ENCODE peak calls at places on chromosome 12, in six cellular contexts. C is A549, P is head of caudate nucleus, D is left ventricle myocardium superior, O is fibroblast of the aortic adventitia, Q is RWPE1. F is an unnamed sample.

GRCh38 chr12:74964390-74964789 is 245.2 kb downstream of the KCNC2 start:
- DNase-seq in C (no peak), O (no peak), P (no peak), D (no peak), Q (no peak), F (no peak)

GRCh38 chr12:44847888-44848770 is 28.0 kb downstream of the NELL2 start:
- DNase-seq in D (no peak), O (no peak), P (no peak), Q (no peak), C (no peak), F (no peak)

GRCh38 chr12:27085654-27086053 is 3.3 kb upstream of the C12orf71 start:
- DNase-seq in C (no peak), D (no peak), P (no peak), Q (no peak), O (no peak), F (no peak)

GRCh38 chr12:54390668-54391551 is 6.4 kb upstream of the ZNF385A start:
- DNase-seq in P (peak; percentile 69), D (peak; percentile 57), O (no peak), Q (peak; percentile 86), C (no peak), F (no peak)

GRCh38 chr12:64009321-64010068 is 165.0 kb downstream of the SRGAP1 start:
- DNase-seq in Q (no peak), D (no peak), O (no peak), C (no peak), P (no peak), F (no peak)

GRCh38 chr12:49190317-49190716 is 1.4 kb upstream of the TUBA1A start:
- DNase-seq in O (no peak), D (no peak), Q (no peak), P (peak; percentile 50), C (no peak), F (no peak)

GRCh38 chr12:131948166-131948712 is 1.5 kb upstream of the EP400 start:
- DNase-seq in C (no peak), Q (no peak), D (no peak), O (no peak), P (peak; percentile 5), F (no peak)

GRCh38 chr12:123601602-123602489 is at the start of gene DDX55:
- DNase-seq in Q (peak; percentile 71), P (peak; percentile 87), O (peak; percentile 80), C (peak; percentile 91), D (peak; percentile 89), F (peak; percentile 74)

GRCh38 chr12:21675096-21675495 is 17.5 kb upstream of the LDHB start:
- DNase-seq in P (no peak), Q (no peak), C (no peak), O (no peak), D (no peak), F (no peak)

GRCh38 chr12:94207467-94208432 is 59.4 kb downstream of the PLXNC1 start:
- DNase-seq in D (no peak), P (no peak), Q (no peak), O (peak; percentile 28), C (no peak), F (peak; percentile 14)

GRCh38 chr12:3336606-3337311 is 154.2 kb upstream of the PRMT8 start:
- DNase-seq in C (no peak), Q (no peak), O (peak; percentile 8), P (peak; percentile 80), D (no peak), F (no peak)